ENCODE peak calls at places on chromosomes 6 and 20, in five cellular contexts. F is HTR-8/SVneo, H is fibroblast of pulmonary artery, U is AG04450, N is amniotic stem cell. A is an unnamed sample.

GRCh38 chr20:36606171-36607116 is 865 bp downstream of the RAB5IF start:
- DNase-seq in F (no peak), H (peak; percentile 59), U (no peak), N (no peak), A (peak; percentile 23)

GRCh38 chr20:8534368-8534767 is 402.3 kb downstream of the PLCB1 start:
- DNase-seq in F (no peak), H (no peak), U (no peak), N (no peak), A (no peak)

GRCh38 chr6:127300411-127300810 is 33.7 kb downstream of the RNF146 start:
- DNase-seq in F (peak; percentile 7), H (peak; percentile 77), U (peak; percentile 72), N (peak; percentile 73), A (peak; percentile 65)

GRCh38 chr6:4585682-4586468 is 190.3 kb upstream of the CDYL start:
- DNase-seq in F (no peak), H (no peak), U (no peak), N (no peak), A (no peak)

GRCh38 chr20:10113746-10114145 is 79.0 kb downstream of the ANKEF1 start:
- DNase-seq in F (no peak), H (no peak), U (no peak), N (no peak), A (no peak)

GRCh38 chr6:4314201-4314707 is 178.9 kb upstream of the ECI2 start:
- DNase-seq in F (no peak), H (no peak), U (no peak), N (no peak), A (no peak)

GRCh38 chr6:153804755-153805330 is 234.2 kb upstream of the OPRM1 start:
- DNase-seq in F (no peak), H (no peak), U (no peak), N (no peak), A (no peak)

GRCh38 chr6:7730411-7730810 is 4.5 kb downstream of the BMP6 start:
- DNase-seq in F (no peak), H (peak; percentile 56), U (no peak), N (no peak), A (no peak)

GRCh38 chr6:152980656-152981055 is 2.2 kb downstream of the FBXO5 start:
- DNase-seq in F (no peak), H (no peak), U (no peak), N (no peak), A (no peak)

GRCh38 chr6:166484863-166485262 is 101.6 kb downstream of the RAMACL start:
- DNase-seq in F (no peak), H (no peak), U (no peak), N (no peak), A (no peak)

GRCh38 chr6:137145421-137145820 is 28.0 kb downstream of the IL22RA2 start:
- DNase-seq in F (no peak), H (peak; percentile 39), U (no peak), N (no peak), A (no peak)

GRCh38 chr6:26234421-26235239 is 130.4 kb upstream of the BTN3A2 start:
- DNase-seq in F (peak; percentile 82), H (peak; percentile 93), U (no peak), N (peak; percentile 49), A (peak; percentile 89)

GRCh38 chr20:21380711-21381110 is 16.6 kb downstream of the NKX2-4 start:
- DNase-seq in F (no peak), H (no peak), U (no peak), N (no peak), A (no peak)

GRCh38 chr6:114055758-114056157 is 84.8 kb upstream of the HDAC2 start:
- DNase-seq in F (no peak), H (no peak), U (no peak), N (no peak), A (no peak)

GRCh38 chr6:86871681-86872080 is 65.6 kb upstream of the HTR1E start:
- DNase-seq in F (no peak), H (no peak), U (no peak), N (no peak), A (no peak)

GRCh38 chr20:34473262-34473883 is 42.8 kb upstream of the DYNLRB1 start:
- DNase-seq in F (peak; percentile 38), H (peak; percentile 62), U (no peak), N (no peak), A (peak; percentile 21)

GRCh38 chr20:32289661-32290431 is 12.4 kb downstream of the KIF3B start:
- DNase-seq in F (no peak), H (no peak), U (no peak), N (no peak), A (no peak)

GRCh38 chr6:139373928-139374356 is 506 bp downstream of the CITED2 start:
- DNase-seq in F (no peak), H (no peak), U (no peak), N (no peak), A (no peak)

GRCh38 chr20:62921119-62921687 is 5.1 kb downstream of the DIDO1 start:
- DNase-seq in F (peak; percentile 83), H (peak; percentile 57), U (no peak), N (no peak), A (peak; percentile 53)

GRCh38 chr20:62186887-62187866 is 4.3 kb downstream of the MTG2 start:
- DNase-seq in F (no peak), H (peak; percentile 65), U (no peak), N (no peak), A (peak; percentile 74)

GRCh38 chr6:142275146-142276006 is 26.4 kb upstream of the ADGRG6 start:
- DNase-seq in F (peak; percentile 23), H (peak; percentile 28), U (peak; percentile 26), N (no peak), A (peak; percentile 17)

GRCh38 chr20:13035399-13036173 is 26.8 kb downstream of the SPTLC3 start:
- DNase-seq in F (no peak), H (no peak), U (no peak), N (no peak), A (no peak)

GRCh38 chr6:136306466-136306865 is 16.8 kb upstream of the BCLAF1 start:
- DNase-seq in F (no peak), H (no peak), U (no peak), N (no peak), A (no peak)

GRCh38 chr6:73452107-73452461 is at the start of gene CGAS:
- DNase-seq in F (no peak), H (peak; percentile 66), U (no peak), N (peak; percentile 35), A (peak; percentile 60)

GRCh38 chr6:144580039-144580438 is 294.9 kb downstream of the UTRN start:
- DNase-seq in F (no peak), H (no peak), U (no peak), N (no peak), A (no peak)

GRCh38 chr6:25320459-25320858 is 41.3 kb downstream of the CARMIL1 start:
- DNase-seq in F (no peak), H (no peak), U (no peak), N (no peak), A (peak; percentile 46)

GRCh38 chr6:30345852-30346251 is 896 bp downstream of the RPP21 start:
- DNase-seq in F (no peak), H (no peak), U (no peak), N (no peak), A (no peak)

A was measured in endothelial cell of umbilical vein.